ENCODE peak calls at places on chromosome 6, in ten cellular contexts. G is effector memory CD8-positive, alpha-beta T cell; T is activated naive CD4-positive, alpha-beta T cell treated with anti-CD3 and anti-CD28 coated beads, Interleukin-2, amount 50 U/mL, for 16 hours; W is RPMI8226; J is esophagus squamous epithelium; B is neural crest cell; Y is retinal pigment epithelial cell; D is GM12865; P is bronchial epithelial cell; K is ovary. F is an unnamed sample.

GRCh38 chr6:139370047-139370706 is 4.3 kb downstream of the CITED2 start:
- DNase-seq in T (no peak), W (peak), Y (no peak), J (no peak), P (no peak), D (peak), K (no peak), B (no peak), G (no peak), F (no peak)

GRCh38 chr6:160417135-160417534 is 69.0 kb downstream of the SLC22A3 start:
- DNase-seq in W (no peak), G (no peak), T (no peak), D (no peak), P (no peak), B (no peak), K (no peak), J (no peak), Y (no peak), F (no peak)

GRCh38 chr6:73648166-73648565 is 5.6 kb downstream of the SLC17A5 start:
- DNase-seq in G (no peak), K (no peak), T (no peak), P (no peak), Y (no peak), W (no peak), D (no peak), J (no peak), B (no peak), F (no peak)

GRCh38 chr6:142637624-142638023 is 307.4 kb downstream of the HIVEP2 start:
- DNase-seq in D (no peak), J (no peak), P (no peak), Y (no peak), W (no peak), T (no peak), G (no peak), K (no peak), B (no peak), F (no peak)

GRCh38 chr6:111898452-111898851 is 25.2 kb upstream of the FYN start:
- DNase-seq in W (no peak), T (no peak), Y (no peak), D (no peak), G (no peak), J (no peak), P (no peak), K (no peak), B (no peak), F (no peak)

GRCh38 chr6:36120539-36120938 is 9.8 kb upstream of the MAPK13 start:
- DNase-seq in D (peak), B (no peak), W (no peak), Y (no peak), T (peak), P (no peak), J (no peak), K (no peak), G (peak), F (no peak)

GRCh38 chr6:141131616-141132015 is 1001.1 kb upstream of the GJE1 start:
- DNase-seq in W (no peak), J (no peak), T (no peak), G (no peak), K (no peak), B (no peak), P (no peak), D (no peak), Y (no peak), F (no peak)

GRCh38 chr6:32415521-32416019 is 8.6 kb upstream of the BTNL2 start:
- DNase-seq in D (peak), T (peak), P (peak), K (peak), W (peak), J (no peak), Y (no peak), B (peak), G (peak), F (peak)

GRCh38 chr6:8080338-8081151 is 16.4 kb upstream of the BLOC1S5 start:
- DNase-seq in G (no peak), Y (no peak), T (no peak), K (no peak), P (peak), D (no peak), J (no peak), W (no peak), B (no peak), F (no peak)

GRCh38 chr6:170224694-170225660 is 65.9 kb downstream of the DLL1 start:
- DNase-seq in Y (no peak), T (no peak), B (no peak), P (peak), J (no peak), G (no peak), K (peak), D (no peak), W (peak), F (no peak)

GRCh38 chr6:132220800-132221199 is 180.5 kb downstream of the MOXD1 start:
- DNase-seq in J (no peak), P (no peak), K (no peak), W (no peak), T (no peak), D (no peak), B (no peak), Y (no peak), G (no peak), F (no peak)

GRCh38 chr6:148471624-148472494 is 129.2 kb downstream of the SASH1 start:
- DNase-seq in T (no peak), P (no peak), D (no peak), Y (no peak), G (no peak), W (no peak), J (no peak), B (no peak), K (no peak), F (no peak)

GRCh38 chr6:5781966-5782556 is 224.7 kb downstream of the NRN1 start:
- DNase-seq in Y (no peak), P (no peak), K (no peak), T (no peak), D (no peak), W (no peak), B (no peak), G (no peak), J (no peak), F (no peak)

GRCh38 chr6:75230484-75231325 is 12.9 kb downstream of the COX7A2 start:
- DNase-seq in D (no peak), G (no peak), P (peak), W (no peak), K (no peak), T (no peak), Y (no peak), J (no peak), B (peak), F (no peak)

GRCh38 chr6:45504947-45505346 is 127.2 kb upstream of the SUPT3H start:
- DNase-seq in G (no peak), W (no peak), K (peak), J (no peak), Y (no peak), B (no peak), T (no peak), D (no peak), P (peak), F (no peak)

GRCh38 chr6:106448000-106448426 is 87.5 kb downstream of the CRYBG1 start:
- DNase-seq in T (no peak), K (no peak), J (no peak), D (peak), G (no peak), B (no peak), W (peak), P (no peak), Y (no peak), F (no peak)

GRCh38 chr6:117550078-117550600 is 52.2 kb downstream of the GOPC start:
- DNase-seq in B (no peak), J (no peak), P (peak), W (no peak), D (no peak), K (no peak), Y (no peak), T (no peak), G (no peak), F (no peak)

GRCh38 chr6:122207794-122208193 is 191.7 kb upstream of the HSF2 start:
- DNase-seq in D (no peak), J (no peak), G (no peak), P (peak), B (no peak), W (no peak), K (no peak), T (no peak), Y (peak), F (no peak)

GRCh38 chr6:17740559-17741220 is 34.0 kb upstream of the NUP153 start:
- DNase-seq in W (no peak), G (no peak), T (no peak), K (no peak), P (no peak), J (no peak), D (no peak), Y (no peak), B (no peak), F (no peak)

GRCh38 chr6:130233332-130233731 is 10.6 kb upstream of the SAMD3 start:
- DNase-seq in P (no peak), G (no peak), B (no peak), J (no peak), Y (no peak), K (no peak), D (no peak), T (no peak), W (no peak), F (no peak)

GRCh38 chr6:144285798-144286502 is 815 bp downstream of the UTRN start:
- DNase-seq in G (peak), D (peak), B (peak), J (no peak), T (peak), Y (no peak), K (peak), W (peak), P (peak), F (peak)

GRCh38 chr6:77463308-77463880 is at the start of gene HTR1B:
- DNase-seq in K (peak), P (no peak), J (no peak), W (no peak), T (no peak), D (no peak), B (peak), Y (no peak), G (no peak), F (no peak)

GRCh38 chr6:14887986-14888574 is 357.8 kb upstream of the JARID2 start:
- DNase-seq in P (no peak), B (no peak), G (no peak), D (no peak), T (no peak), Y (no peak), K (no peak), J (no peak), W (no peak), F (no peak)

GRCh38 chr6:24547243-24547642 is 52.5 kb downstream of the ALDH5A1 start:
- DNase-seq in K (no peak), B (no peak), P (no peak), T (peak), W (peak), Y (no peak), G (peak), J (no peak), D (peak), F (no peak)

GRCh38 chr6:141026504-141026903 is 1106.2 kb upstream of the GJE1 start:
- DNase-seq in J (no peak), W (no peak), T (no peak), Y (no peak), D (no peak), B (no peak), K (no peak), P (no peak), G (no peak), F (no peak)

GRCh38 chr6:30735668-30736314 is 6.7 kb downstream of the FLOT1 start:
- DNase-seq in D (peak), P (no peak), T (peak), Y (no peak), B (no peak), K (no peak), G (no peak), W (no peak), J (no peak), F (no peak)

GRCh38 chr6:133092771-133093170 is 148.4 kb upstream of the EYA4 start:
- DNase-seq in W (peak), D (peak), K (no peak), J (no peak), Y (no peak), B (no peak), P (no peak), G (no peak), T (no peak), F (no peak)

GRCh38 chr6:40170856-40171255 is 236.6 kb upstream of the MOCS1 start:
- DNase-seq in J (no peak), T (no peak), D (no peak), Y (no peak), W (no peak), P (peak), G (no peak), B (no peak), K (no peak), F (no peak)

GRCh38 chr6:44035621-44036020 is 91.6 kb downstream of the MRPL14 start:
- DNase-seq in B (no peak), P (peak), T (no peak), K (no peak), D (no peak), Y (no peak), W (no peak), G (no peak), J (no peak), F (no peak)

GRCh38 chr6:17589402-17590116 is 10.5 kb upstream of the FAM8A1 start:
- DNase-seq in Y (peak), J (no peak), K (no peak), P (peak), W (no peak), B (no peak), T (no peak), D (peak), G (no peak), F (no peak)

GRCh38 chr6:135624402-135625297 is 127.1 kb upstream of the AHI1 start:
- DNase-seq in W (no peak), G (no peak), J (no peak), T (no peak), K (no peak), P (no peak), Y (no peak), D (no peak), B (no peak), F (no peak)

GRCh38 chr6:166492092-166492491 is 94.4 kb downstream of the RAMACL start:
- DNase-seq in K (no peak), B (no peak), J (no peak), Y (no peak), P (no peak), G (no peak), T (no peak), D (no peak), W (no peak), F (no peak)

GRCh38 chr6:125699591-125699990 is 49.8 kb upstream of the HEY2 start:
- DNase-seq in K (no peak), G (no peak), T (no peak), J (no peak), D (no peak), P (no peak), W (no peak), Y (no peak), B (no peak), F (no peak)

GRCh38 chr6:16684195-16684689 is 77.0 kb downstream of the ATXN1 start:
- DNase-seq in B (no peak), J (no peak), K (no peak), D (no peak), P (peak), Y (no peak), G (no peak), T (no peak), W (peak), F (no peak)

GRCh38 chr6:39936857-39937256 is 2.6 kb upstream of the MOCS1 start:
- DNase-seq in Y (no peak), B (no peak), K (no peak), G (no peak), D (no peak), W (no peak), J (no peak), P (no peak), T (no peak), F (no peak)

GRCh38 chr6:55955684-55956083 is 80.3 kb upstream of the BMP5 start:
- DNase-seq in P (no peak), Y (no peak), T (no peak), G (no peak), J (no peak), D (no peak), W (no peak), B (no peak), K (no peak), F (no peak)

F was measured in thoracic aorta.